ENCODE peak calls at places on chromosome 18, in four cellular contexts. V is psoas muscle, K is fibroblast of the aortic adventitia, L is adipocyte. N is an unnamed sample.

GRCh38 chr18:80245781-80246655 is 1.3 kb downstream of the PARD6G start:
- DNase-seq in V (no peak), L (peak), K (no peak), N (peak)

GRCh38 chr18:52222211-52222610 is 117.8 kb upstream of the DCC start:
- DNase-seq in L (no peak), V (no peak), K (no peak), N (no peak)

GRCh38 chr18:21163647-21164625 is 52.3 kb upstream of the ROCK1 start:
- DNase-seq in L (peak), V (no peak), K (peak), N (peak)

GRCh38 chr18:35695803-35696202 is 114.3 kb downstream of the GALNT1 start:
- DNase-seq in V (peak), K (no peak), L (no peak), N (no peak)

GRCh38 chr18:52045946-52046345 is 294.1 kb upstream of the DCC start:
- DNase-seq in K (no peak), L (no peak), V (no peak), N (no peak)

GRCh38 chr18:34809697-34810096 is 99.6 kb downstream of the DTNA start:
- DNase-seq in L (peak), K (peak), V (peak), N (peak)

GRCh38 chr18:32771871-32772499 is 838 bp downstream of the KLHL14 start:
- DNase-seq in L (peak), V (no peak), K (no peak), N (no peak)

GRCh38 chr18:63237911-63238710 is 81.5 kb downstream of the BCL2 start:
- DNase-seq in K (peak), L (peak), V (peak), N (peak)

GRCh38 chr18:56986829-56987228 is 160.1 kb upstream of the BOD1L2 start:
- DNase-seq in L (no peak), V (no peak), K (no peak), N (no peak)

GRCh38 chr18:13501896-13502295 is 224.5 kb downstream of the FAM210A start:
- DNase-seq in L (no peak), V (no peak), K (no peak), N (no peak)

GRCh38 chr18:24839991-24840390 is 379.6 kb downstream of the HRH4 start:
- DNase-seq in K (no peak), L (no peak), V (no peak), N (no peak)

GRCh38 chr18:48833701-48834394 is 116.9 kb downstream of the SMAD7 start:
- DNase-seq in L (peak), K (no peak), V (peak), N (peak)
- H3K4me3 ChIP-seq in L (no peak), K (no peak), V (no peak), N (no peak)

DNA sequence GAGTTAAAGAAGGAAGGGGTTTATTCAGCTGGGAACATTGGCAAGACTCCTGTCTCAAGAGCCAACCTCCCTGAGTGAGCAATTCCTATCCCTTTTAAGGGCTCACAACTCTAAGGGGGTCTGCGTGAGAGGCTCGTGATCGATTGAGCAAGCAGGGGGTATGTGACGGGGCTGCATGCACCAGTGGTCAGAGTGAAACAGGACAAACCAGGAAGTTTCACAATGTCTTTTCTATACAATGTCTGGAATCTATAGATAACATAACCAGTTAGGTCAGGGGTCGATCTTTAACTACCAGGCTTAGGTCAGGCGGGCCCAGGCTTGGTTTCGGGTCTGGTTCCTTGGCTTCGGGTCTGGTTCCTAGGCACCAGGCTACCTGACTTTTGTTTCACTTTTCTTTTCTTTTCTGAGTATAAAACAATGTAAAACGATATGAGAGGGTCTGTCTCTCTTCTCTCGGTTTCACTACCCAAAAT is 30.1 kb upstream of the LIPG start:
- DNase-seq in K (no peak), L (no peak), V (no peak), N (no peak)
- H3K4me3 ChIP-seq in K (no peak), L (no peak), V (no peak), N (no peak)

GRCh38 chr18:75087119-75088020 is 121.6 kb downstream of the PTGR3 start:
- DNase-seq in V (no peak), K (no peak), L (no peak), N (no peak)
- H3K4me3 ChIP-seq in V (no peak), K (no peak), L (no peak), N (no peak)

GRCh38 chr18:61766266-61766884 is 126.4 kb downstream of the RNF152 start:
- DNase-seq in V (no peak), K (no peak), L (no peak), N (no peak)

GRCh38 chr18:61770279-61770678 is 122.5 kb downstream of the RNF152 start:
- DNase-seq in K (no peak), L (no peak), V (no peak), N (no peak)

GRCh38 chr18:61761875-61762274 is 130.9 kb downstream of the RNF152 start:
- DNase-seq in V (no peak), K (no peak), L (no peak), N (no peak)

GRCh38 chr18:61764381-61764780 is 128.4 kb downstream of the RNF152 start:
- DNase-seq in V (no peak), K (no peak), L (no peak), N (no peak)

GRCh38 chr18:61765097-61765496 is 127.7 kb downstream of the RNF152 start:
- DNase-seq in K (peak), L (peak), V (no peak), N (no peak)
- H3K4me3 ChIP-seq in K (no peak), L (peak), V (no peak), N (no peak)

DNA sequence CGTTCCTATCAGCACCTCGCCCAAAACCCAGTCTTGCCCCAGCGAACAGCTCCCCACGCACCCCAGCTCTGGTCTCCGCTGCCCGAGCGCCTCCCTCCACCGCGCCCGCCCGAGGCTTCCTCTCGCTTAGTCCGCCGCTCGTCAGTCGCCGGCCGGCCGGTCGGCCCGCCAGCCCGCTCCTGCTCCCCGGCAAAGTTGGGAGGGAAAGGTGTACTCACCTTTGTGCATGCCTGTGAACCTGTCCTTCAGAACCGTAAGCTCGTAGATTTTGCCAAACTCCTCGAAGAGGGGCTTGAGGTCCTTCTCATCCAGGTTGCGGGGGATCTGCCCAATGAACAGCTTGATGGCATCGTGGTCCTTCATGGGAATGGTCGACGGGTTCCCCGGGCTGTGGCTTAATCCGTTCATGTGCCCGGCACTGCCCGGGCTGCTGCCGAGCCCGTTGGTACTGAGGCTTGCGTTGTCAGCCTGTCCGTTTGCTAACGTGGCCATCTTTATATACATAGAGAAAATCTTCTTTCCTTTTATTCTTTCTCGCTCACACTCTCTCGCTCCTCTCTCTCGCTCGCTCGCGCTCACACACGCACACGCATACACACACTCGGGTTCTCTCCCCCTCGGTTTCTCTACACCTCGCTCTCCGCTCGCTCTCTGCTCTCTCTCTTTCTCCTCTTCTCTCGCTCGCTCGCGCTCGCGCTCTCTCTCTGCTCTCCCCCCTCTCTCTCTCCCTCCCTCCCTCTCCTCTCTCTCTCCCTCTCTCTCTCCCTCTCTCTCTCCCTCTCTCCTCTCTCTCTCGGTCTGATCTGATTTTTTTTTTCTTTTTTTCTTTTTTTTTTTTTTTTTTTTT is at the start of gene CELF4:
- DNase-seq in L (no peak), V (no peak), K (no peak), N (peak)
- H3K4me3 ChIP-seq in L (peak), V (peak), K (peak), N (peak)

GRCh38 chr18:55779711-55780590 is 192.0 kb upstream of the TCF4 start:
- DNase-seq in L (peak), V (peak), K (peak), N (peak)

GRCh38 chr18:55777666-55778304 is 189.8 kb upstream of the TCF4 start:
- DNase-seq in L (no peak), V (no peak), K (no peak), N (peak)

GRCh38 chr18:55779461-55779710 is 191.4 kb upstream of the TCF4 start:
- DNase-seq in L (no peak), K (no peak), V (peak), N (peak)

GRCh38 chr18:55780591-55781071 is 192.6 kb upstream of the TCF4 start:
- DNase-seq in L (no peak), K (peak), V (no peak), N (no peak)

GRCh38 chr18:55778731-55779460 is 190.9 kb upstream of the TCF4 start:
- DNase-seq in L (no peak), V (no peak), K (no peak), N (peak)
- H3K4me3 ChIP-seq in L (peak), V (peak), K (no peak), N (peak)

GRCh38 chr18:22195052-22195451 is 25.7 kb downstream of the GATA6 start:
- DNase-seq in L (no peak), K (no peak), V (no peak), N (no peak)

GRCh38 chr18:22197668-22198067 is 28.3 kb downstream of the GATA6 start:
- DNase-seq in K (peak), L (no peak), V (no peak), N (no peak)

GRCh38 chr18:22200611-22201225 is 31.3 kb downstream of the GATA6 start:
- DNase-seq in V (no peak), L (no peak), K (no peak), N (no peak)

GRCh38 chr18:22199005-22199404 is 29.6 kb downstream of the GATA6 start:
- DNase-seq in L (no peak), K (no peak), V (no peak), N (no peak)

GRCh38 chr18:22198163-22198562 is 28.8 kb downstream of the GATA6 start:
- DNase-seq in V (no peak), L (no peak), K (no peak), N (no peak)
- H3K4me3 ChIP-seq in V (no peak), L (no peak), K (no peak), N (no peak)

GRCh38 chr18:27763936-27764335 is 413.0 kb downstream of the CDH2 start:
- DNase-seq in V (no peak), K (no peak), L (peak), N (no peak)

GRCh38 chr18:27772081-27772480 is 404.8 kb downstream of the CDH2 start:
- DNase-seq in V (no peak), L (no peak), K (no peak), N (no peak)

GRCh38 chr18:27771571-27771970 is 405.4 kb downstream of the CDH2 start:
- DNase-seq in V (no peak), K (no peak), L (no peak), N (no peak)

GRCh38 chr18:27763341-27763740 is 413.6 kb downstream of the CDH2 start:
- DNase-seq in V (no peak), K (peak), L (no peak), N (no peak)

GRCh38 chr18:27769152-27769551 is 407.8 kb downstream of the CDH2 start:
- DNase-seq in V (no peak), L (no peak), K (no peak), N (peak)
- H3K4me3 ChIP-seq in V (no peak), L (no peak), K (no peak), N (no peak)

GRCh38 chr18:49491857-49492693 is 5.0 kb upstream of the C18orf32 start:
- DNase-seq in K (peak), L (peak), V (peak), N (peak)

GRCh38 chr18:49492694-49493033 is 5.6 kb upstream of the C18orf32 start:
- DNase-seq in V (no peak), K (no peak), L (no peak), N (no peak)

GRCh38 chr18:49487711-49488310 is 777 bp upstream of the C18orf32 start:
- DNase-seq in L (no peak), V (no peak), K (peak), N (peak)

GRCh38 chr18:49491534-49491856 is 4.5 kb upstream of the C18orf32 start:
- DNase-seq in V (no peak), L (no peak), K (no peak), N (no peak)

GRCh38 chr18:49490246-49490762 is 3.3 kb upstream of the C18orf32 start:
- DNase-seq in L (no peak), K (no peak), V (no peak), N (no peak)
- H3K4me3 ChIP-seq in L (peak), K (peak), V (peak), N (peak)

GRCh38 chr18:8780227-8780626 is 74.9 kb downstream of the MTCL1 start:
- DNase-seq in L (no peak), K (no peak), V (no peak), N (no peak)
- H3K4me3 ChIP-seq in L (no peak), K (no peak), V (no peak), N (no peak)

N was measured in A673.